ENCODE peak calls at places on chromosomes 2 and 18, in nine cellular contexts. R is fibroblast of mammary gland, E is AG10803, L is RWPE1, U is fibroblast of lung, J is nephron progenitor cell, M is HCT116, D is vagina, K is progenitor cell of endocrine pancreas. Q is an unnamed sample.

GRCh38 chr18:46950064-46950656 is 32.8 kb downstream of the KATNAL2 start:
- DNase-seq in E (peak), K (no peak), L (no peak), R (no peak), J (no peak), M (no peak), U (no peak), D (no peak), Q (no peak)

GRCh38 chr18:22057908-22058527 is 111.4 kb upstream of the GATA6 start:
- DNase-seq in L (no peak), J (no peak), R (peak), K (no peak), D (no peak), M (no peak), E (no peak), U (peak), Q (no peak)

GRCh38 chr2:147952118-147952517 is 68.4 kb downstream of the ORC4 start:
- DNase-seq in U (no peak), D (no peak), E (no peak), K (no peak), J (no peak), L (no peak), M (no peak), R (no peak), Q (no peak)

GRCh38 chr18:21958707-21959457 is 210.5 kb upstream of the GATA6 start:
- DNase-seq in M (no peak), E (no peak), K (no peak), R (no peak), D (no peak), L (no peak), U (no peak), J (no peak), Q (no peak)

GRCh38 chr2:178819147-178819875 is 12.1 kb upstream of the TTN start:
- DNase-seq in K (no peak), D (no peak), J (no peak), R (no peak), E (peak), M (no peak), L (no peak), U (peak), Q (no peak)

GRCh38 chr2:72185166-72185565 is 37.5 kb upstream of the CYP26B1 start:
- DNase-seq in M (no peak), L (no peak), U (no peak), R (no peak), D (no peak), J (no peak), K (no peak), E (no peak), Q (no peak)

GRCh38 chr18:58338961-58339722 is 289.7 kb downstream of the ALPK2 start:
- DNase-seq in J (peak), U (peak), L (no peak), K (peak), M (no peak), R (peak), D (no peak), E (peak), Q (no peak)

GRCh38 chr2:188512456-188512855 is 220.8 kb downstream of the GULP1 start:
- DNase-seq in L (peak), D (no peak), R (peak), U (peak), K (no peak), J (no peak), E (peak), M (no peak), Q (no peak)

GRCh38 chr18:46155652-46156051 is 51.5 kb downstream of the HAUS1 start:
- DNase-seq in R (peak), D (no peak), L (peak), U (peak), E (peak), J (no peak), K (no peak), M (no peak), Q (no peak)

GRCh38 chr18:13437034-13437433 is 218.5 kb downstream of the LDLRAD4 start:
- DNase-seq in L (no peak), U (peak), R (no peak), M (no peak), K (no peak), D (no peak), J (no peak), E (no peak), Q (no peak)

GRCh38 chr2:100522430-100522829 is 40.4 kb upstream of the PDCL3 start:
- DNase-seq in J (no peak), K (no peak), L (no peak), D (no peak), U (no peak), E (no peak), M (no peak), R (no peak), Q (no peak)

GRCh38 chr2:231865222-231865621 is 61.0 kb downstream of the NPPC start:
- DNase-seq in M (no peak), D (no peak), R (no peak), K (no peak), U (no peak), L (no peak), J (no peak), E (no peak), Q (no peak)
- TF ChIP-seq CTCF in M (no peak), D (no peak), R (no peak), K (no peak), U (no peak), L (no peak), J (no peak), E (no peak), Q (no peak)

GRCh38 chr18:3135536-3135935 is 84.2 kb downstream of the MYOM1 start:
- DNase-seq in K (no peak), U (no peak), L (no peak), E (no peak), R (no peak), M (no peak), J (no peak), D (no peak), Q (no peak)

GRCh38 chr18:3139406-3139805 is 80.4 kb downstream of the MYOM1 start:
- DNase-seq in D (no peak), M (no peak), J (no peak), R (no peak), L (no peak), K (no peak), U (no peak), E (no peak), Q (no peak)

GRCh38 chr18:3140986-3141639 is 78.7 kb downstream of the MYOM1 start:
- DNase-seq in K (no peak), R (no peak), U (no peak), M (no peak), J (no peak), L (no peak), E (no peak), D (no peak), Q (no peak)

GRCh38 chr18:3140342-3140741 is 79.4 kb downstream of the MYOM1 start:
- DNase-seq in M (no peak), E (no peak), L (no peak), D (no peak), U (no peak), J (no peak), R (no peak), K (no peak), Q (no peak)

GRCh38 chr18:3138274-3138975 is 81.3 kb downstream of the MYOM1 start:
- DNase-seq in M (no peak), K (no peak), L (no peak), U (no peak), J (no peak), E (no peak), R (no peak), D (no peak), Q (no peak)
- TF ChIP-seq CTCF in M (no peak), K (no peak), L (no peak), U (no peak), J (no peak), E (no peak), R (no peak), D (no peak), Q (no peak)

DNA sequence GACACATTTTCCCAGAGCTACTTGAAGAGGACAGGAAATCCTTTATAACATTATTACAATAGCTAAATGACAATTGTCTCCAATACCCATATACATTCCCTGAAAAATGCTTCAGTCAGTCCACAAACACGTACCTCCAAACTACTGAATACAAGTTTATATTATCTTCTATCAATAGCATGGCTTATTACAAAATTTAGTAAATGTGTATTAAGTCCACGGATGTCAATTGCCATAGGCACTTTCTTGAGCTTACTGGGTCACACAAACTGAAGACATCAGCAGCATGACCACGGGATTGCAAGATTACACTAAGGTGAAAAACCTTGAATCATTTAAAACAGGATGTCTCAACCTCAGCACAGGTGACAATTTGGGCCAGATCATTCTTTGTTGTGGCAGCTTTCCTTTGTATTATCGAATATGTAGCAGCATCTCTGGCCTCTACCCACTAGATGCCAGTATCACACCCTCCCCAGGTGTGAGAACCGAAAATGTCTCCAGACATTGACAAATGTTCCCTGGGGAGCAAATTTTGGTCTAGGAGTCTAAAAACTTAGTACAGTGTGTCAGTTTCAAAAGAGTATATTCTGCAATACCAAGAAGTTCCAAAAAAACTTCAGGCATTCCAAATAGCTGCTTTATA is 1.4 kb downstream of the MBD2 start:
- DNase-seq in E (no peak), U (no peak), K (no peak), J (no peak), D (no peak), R (no peak), M (peak), L (peak), Q (no peak)
- TF ChIP-seq CTCF in E (peak), U (no peak), K (no peak), J (no peak), D (no peak), R (no peak), M (peak), L (peak), Q (no peak)

DNA sequence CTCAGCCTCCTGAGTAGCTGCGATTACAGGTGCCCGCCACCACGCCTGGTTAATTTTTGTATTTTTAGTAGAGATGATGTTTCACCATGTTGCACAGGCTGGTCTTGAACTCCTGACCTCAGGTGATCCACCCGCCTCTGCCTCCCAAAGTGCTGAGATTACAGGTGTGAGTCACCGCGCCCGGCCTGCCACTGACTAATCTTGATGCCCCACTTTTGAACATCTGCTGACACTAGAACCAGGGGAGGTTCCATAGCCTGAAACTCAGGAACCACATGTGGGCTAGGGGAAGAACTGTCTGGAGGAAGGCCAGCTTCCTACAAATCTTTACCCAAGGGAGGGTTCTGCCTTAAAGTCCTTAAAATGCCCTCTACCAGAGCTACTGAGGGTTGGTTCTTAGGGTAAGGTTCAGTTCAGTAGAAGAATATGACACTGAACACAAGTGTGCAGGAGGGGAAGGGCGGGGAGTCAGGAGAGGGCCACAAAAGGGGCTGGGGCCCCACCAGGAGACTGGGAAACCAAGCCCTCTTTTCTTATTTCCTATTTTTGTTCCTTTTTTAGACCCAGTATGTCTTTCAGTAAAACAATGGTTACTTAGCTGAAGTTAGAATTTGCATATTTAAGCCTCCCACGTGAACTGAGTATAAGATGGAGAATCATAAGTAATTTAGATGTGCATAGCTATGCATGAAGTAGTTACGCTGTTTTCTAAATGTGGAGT is 6.3 kb upstream of the RAB31 start:
- DNase-seq in D (no peak), E (no peak), K (no peak), M (no peak), J (no peak), R (no peak), L (no peak), U (no peak), Q (no peak)
- TF ChIP-seq CTCF in D (no peak), E (no peak), K (no peak), M (no peak), J (no peak), R (no peak), L (no peak), U (no peak), Q (no peak)

GRCh38 chr2:234102112-234102511 is 51.6 kb downstream of the SPP2 start:
- DNase-seq in K (no peak), E (no peak), D (no peak), U (no peak), L (no peak), R (no peak), M (peak), J (no peak), Q (no peak)
- TF ChIP-seq CTCF in K (peak), E (no peak), D (no peak), U (no peak), L (no peak), R (no peak), M (peak), J (no peak), Q (no peak)

GRCh38 chr2:2292381-2292780 is 38.7 kb downstream of the MYT1L start:
- DNase-seq in U (no peak), M (no peak), E (no peak), K (no peak), J (no peak), R (no peak), D (no peak), L (no peak), Q (no peak)

GRCh38 chr2:2294183-2294675 is 36.8 kb downstream of the MYT1L start:
- DNase-seq in K (no peak), L (no peak), D (no peak), M (no peak), J (no peak), E (peak), U (no peak), R (no peak), Q (no peak)

GRCh38 chr2:2296400-2296799 is 34.7 kb downstream of the MYT1L start:
- DNase-seq in D (no peak), U (no peak), K (no peak), L (no peak), M (no peak), E (no peak), J (no peak), R (no peak), Q (no peak)

GRCh38 chr2:2293527-2294089 is 37.5 kb downstream of the MYT1L start:
- DNase-seq in R (no peak), M (no peak), U (no peak), D (no peak), E (no peak), J (no peak), L (no peak), K (no peak), Q (no peak)

DNA sequence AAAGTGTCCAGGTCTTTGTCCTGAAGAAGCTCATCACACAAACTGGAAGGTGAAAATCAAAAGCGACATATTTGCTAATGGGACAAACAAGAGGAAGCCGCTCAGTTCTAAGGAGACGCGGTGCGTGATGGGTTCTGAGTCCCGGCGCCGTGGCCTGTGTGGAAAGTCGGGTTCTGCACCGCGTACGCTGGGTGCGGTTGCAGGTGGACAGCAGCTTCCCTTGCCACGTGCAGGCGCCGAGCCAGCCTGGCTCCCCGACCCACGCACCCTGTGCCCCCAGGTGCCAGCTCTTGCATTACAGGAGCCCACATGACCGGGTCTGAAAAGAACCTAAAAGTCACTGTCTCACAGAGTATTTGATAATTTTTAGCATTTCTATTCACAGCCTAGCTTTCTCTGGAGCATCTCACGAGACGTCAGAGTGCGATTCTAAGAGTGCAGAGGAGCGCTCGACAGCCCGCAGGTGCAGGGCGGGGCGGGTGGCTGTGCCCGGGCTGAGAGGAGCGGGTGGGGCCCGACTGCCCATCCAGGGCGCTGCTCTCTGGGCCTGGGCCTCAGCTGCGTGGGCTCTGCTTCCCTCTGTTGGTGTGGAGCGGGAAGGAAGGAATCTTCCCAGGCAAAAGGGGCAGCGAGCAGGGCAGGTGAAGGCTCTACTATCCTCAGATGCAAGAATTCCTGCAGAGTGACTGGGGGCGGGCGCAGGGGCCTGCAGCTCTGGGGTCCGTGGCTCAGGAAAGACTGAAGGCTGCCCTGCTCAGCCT is 39.4 kb downstream of the MYT1L start:
- DNase-seq in R (no peak), E (peak), J (peak), L (no peak), M (no peak), K (peak), D (no peak), U (no peak), Q (no peak)
- TF ChIP-seq CTCF in R (no peak), E (peak), J (peak), L (no peak), M (no peak), K (peak), D (no peak), U (no peak), Q (peak)

DNA sequence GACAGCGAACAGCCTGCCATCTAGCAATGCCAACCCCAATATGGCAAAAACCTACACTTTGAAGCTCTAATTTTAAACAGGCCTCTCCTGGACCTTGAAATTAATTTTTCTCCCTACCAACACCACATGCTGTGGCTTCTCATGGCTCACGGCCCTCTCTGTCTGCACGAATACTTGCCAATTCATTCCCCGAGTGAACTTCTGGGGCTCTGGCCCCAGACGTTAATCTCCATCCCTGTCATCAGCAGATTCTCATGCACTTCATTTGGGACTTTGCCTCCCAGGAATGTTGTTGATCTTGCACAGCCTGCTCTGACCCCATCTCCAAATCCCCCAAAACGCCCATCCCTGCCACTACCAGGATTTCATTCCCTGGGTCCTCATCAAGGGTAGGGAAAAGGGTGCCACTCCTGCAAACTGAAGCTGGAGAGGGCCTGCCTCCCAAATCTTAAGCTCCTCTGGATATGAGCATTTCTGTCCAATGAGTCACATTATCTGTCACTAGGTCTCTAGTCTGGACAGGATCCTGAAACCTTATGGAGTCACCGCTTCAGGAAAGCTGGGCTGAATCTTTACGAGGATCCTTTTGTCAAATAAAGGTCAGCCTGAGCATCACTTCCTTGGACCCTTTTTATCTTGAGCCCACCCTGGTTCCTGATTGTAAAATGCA is 10.4 kb downstream of the FIGLA start:
- DNase-seq in R (peak), L (peak), U (peak), E (peak), K (no peak), M (no peak), D (no peak), J (no peak), Q (no peak)
- TF ChIP-seq CTCF in R (no peak), L (no peak), U (no peak), E (no peak), K (no peak), M (no peak), D (no peak), J (no peak), Q (no peak)

DNA sequence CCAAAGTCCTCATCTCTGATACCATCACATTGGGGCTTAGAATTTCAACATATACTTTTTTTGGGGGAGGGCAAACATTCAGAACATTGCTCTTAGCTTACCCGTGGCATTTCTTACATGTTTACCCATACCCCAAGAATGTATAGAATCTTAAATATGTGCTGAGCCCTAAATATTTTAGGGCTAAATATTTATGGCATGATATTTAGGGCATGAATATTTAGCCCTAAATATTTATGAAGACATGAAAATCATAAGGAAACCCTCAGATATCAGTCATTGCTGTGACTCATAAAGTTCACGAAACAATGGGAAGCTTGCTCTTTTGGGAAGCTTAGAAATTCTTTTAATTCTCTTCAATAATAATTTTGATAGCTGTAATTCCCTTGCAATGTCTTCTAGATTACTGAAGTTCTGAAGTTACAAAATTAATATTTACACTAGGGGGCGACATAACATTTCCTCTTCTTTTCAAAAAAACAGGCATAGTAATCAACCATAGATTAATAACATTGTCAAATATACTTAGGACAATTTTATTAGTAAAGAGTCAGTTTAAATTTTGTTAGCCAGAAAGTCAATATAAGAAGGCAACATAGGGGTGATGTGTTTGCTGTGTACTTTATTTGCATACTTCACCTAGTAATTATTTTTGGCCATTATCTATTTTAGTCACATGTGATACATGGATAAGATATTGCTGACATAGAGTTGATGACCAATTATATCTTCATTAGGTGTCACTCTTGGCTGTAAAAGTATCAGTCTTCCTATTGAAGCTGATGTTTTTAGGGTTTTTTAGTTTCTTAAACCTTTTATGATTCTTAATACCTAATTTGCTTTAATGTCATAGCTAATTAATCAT is 13.1 kb downstream of the ZNF804A start:
- DNase-seq in R (peak), D (no peak), U (peak), E (peak), J (no peak), K (no peak), L (peak), M (peak), Q (no peak)
- TF ChIP-seq CTCF in R (peak), D (no peak), U (peak), E (peak), J (peak), K (peak), L (peak), M (peak), Q (peak)

GRCh38 chr18:48973731-48974130 is 23.0 kb upstream of the SMAD7 start:
- DNase-seq in E (no peak), M (no peak), J (no peak), K (no peak), U (no peak), D (no peak), R (no peak), L (no peak), Q (no peak)
- TF ChIP-seq CTCF in E (no peak), M (no peak), J (no peak), K (no peak), U (no peak), D (no peak), R (no peak), L (no peak), Q (no peak)

Q was measured in type B pancreatic cell.